ENCODE peak calls at places on chromosomes 2 and 18, in six cellular contexts. G is stimulated activated CD4-positive, alpha-beta T cell treated with anti-CD3 and anti-CD28 coated beads, Interleukin-4, amount 100 ng/mL, for 24 hours; P is A549; V is fibroblast of pulmonary artery; S is T1000; U is WTC11. O is an unnamed sample.

GRCh38 chr2:173749315-173749714 is 215.9 kb downstream of the SP3 start:
- DNase-seq in G (no peak), P (peak), V (peak), S (no peak), U (no peak), O (peak)

GRCh38 chr2:222869252-222869560 is 8.4 kb downstream of the ACSL3 start:
- DNase-seq in G (no peak), P (no peak), V (no peak), S (no peak), U (no peak), O (no peak)

GRCh38 chr2:38528008-38528442 is 74.7 kb downstream of the HNRNPLL start:
- DNase-seq in G (peak), P (peak), V (peak), S (peak), U (peak), O (peak)

GRCh38 chr2:50783116-50783515 is 248.8 kb downstream of the NRXN1 start:
- DNase-seq in G (no peak), P (no peak), V (peak), S (no peak), U (no peak), O (no peak)

GRCh38 chr18:50301074-50301473 is 13.6 kb upstream of the CXXC1 start:
- DNase-seq in G (no peak), P (no peak), V (no peak), S (no peak), U (no peak), O (no peak)

GRCh38 chr18:36075862-36076587 is 8.7 kb upstream of the RPRD1A start:
- DNase-seq in G (no peak), P (no peak), V (peak), S (no peak), U (no peak), O (peak)

GRCh38 chr2:227188292-227188691 is 23.9 kb downstream of the COL4A3 start:
- DNase-seq in G (no peak), P (no peak), V (peak), S (no peak), U (no peak), O (peak)

GRCh38 chr18:65750421-65751144 is at the start of gene CDH7:
- DNase-seq in G (no peak), P (no peak), V (no peak), S (peak), U (peak), O (peak)

GRCh38 chr18:62157843-62158242 is 29.0 kb downstream of the PIGN start:
- DNase-seq in G (no peak), P (no peak), V (no peak), S (no peak), U (no peak), O (no peak)